ENCODE peak calls at places on chromosomes 12 and 14, in five cellular contexts. E is neural crest cell, X is esophagus squamous epithelium, P is MCF 10A, S is T-cell. V is an unnamed sample.

GRCh38 chr12:40225337-40225983 is 663 bp downstream of the LRRK2 start:
- DNase-seq in E (no peak), X (no peak), P (no peak), S (no peak), V (no peak)

GRCh38 chr14:70052990-70053389 is 135.8 kb downstream of the SLC8A3 start:
- DNase-seq in E (peak; percentile 61), X (no peak), P (peak; percentile 62), S (no peak), V (peak; percentile 28)

GRCh38 chr14:81388236-81388801 is 11.8 kb downstream of the STON2 start:
- DNase-seq in E (no peak), X (no peak), P (no peak), S (no peak), V (no peak)

GRCh38 chr12:34399631-34400422 is 377.5 kb downstream of the ALG10 start:
- DNase-seq in E (no peak), X (no peak), P (no peak), S (no peak), V (no peak)

GRCh38 chr12:99544457-99544856 is 103.1 kb upstream of the GARIN6 start:
- DNase-seq in E (no peak), X (no peak), P (no peak), S (no peak), V (no peak)

GRCh38 chr12:98896938-98897337 is 251.8 kb downstream of the APAF1 start:
- DNase-seq in E (peak; percentile 8), X (no peak), P (peak; percentile 13), S (no peak), V (peak; percentile 4)

GRCh38 chr12:117485984-117486839 is 124.8 kb upstream of the NOS1 start:
- DNase-seq in E (no peak), X (no peak), P (no peak), S (no peak), V (no peak)

GRCh38 chr14:32312010-32312331 is 17.1 kb upstream of the AKAP6 start:
- DNase-seq in E (no peak), X (no peak), P (no peak), S (no peak), V (no peak)

GRCh38 chr12:93979189-93979588 is 169.2 kb upstream of the PLXNC1 start:
- DNase-seq in E (no peak), X (no peak), P (peak; percentile 56), S (no peak), V (peak; percentile 38)

GRCh38 chr12:92597997-92598396 is 104.8 kb upstream of the PLEKHG7 start:
- DNase-seq in E (no peak), X (no peak), P (peak; percentile 46), S (no peak), V (peak; percentile 91)

GRCh38 chr12:2291182-2291832 is 238.5 kb downstream of the CACNA1C start:
- DNase-seq in E (peak; percentile 36), X (no peak), P (peak; percentile 60), S (no peak), V (no peak)

GRCh38 chr12:128486951-128487350 is 220.0 kb downstream of the TMEM132C start:
- DNase-seq in E (no peak), X (no peak), P (no peak), S (no peak), V (no peak)

GRCh38 chr12:126390969-126391566 is 1325.8 kb downstream of the AACS start:
- DNase-seq in E (no peak), X (no peak), P (peak; percentile 15), S (no peak), V (no peak)

GRCh38 chr14:97697772-97698171 is 900.6 kb downstream of the VRK1 start:
- DNase-seq in E (no peak), X (no peak), P (no peak), S (peak; percentile 22), V (no peak)

GRCh38 chr14:71680733-71681387 is 251.4 kb upstream of the RGS6 start:
- DNase-seq in E (no peak), X (no peak), P (no peak), S (no peak), V (no peak)

GRCh38 chr14:99023371-99023770 is 248.6 kb downstream of the BCL11B start:
- DNase-seq in E (no peak), X (no peak), P (no peak), S (no peak), V (no peak)

GRCh38 chr12:12870454-12870853 is 20.9 kb upstream of the GPRC5A start:
- DNase-seq in E (no peak), X (no peak), P (peak; percentile 58), S (no peak), V (peak; percentile 100)

GRCh38 chr12:3544296-3544965 is 53.4 kb downstream of the PRMT8 start:
- DNase-seq in E (no peak), X (no peak), P (no peak), S (no peak), V (no peak)

GRCh38 chr12:51028126-51028810 is 2.1 kb upstream of the SLC11A2 start:
- DNase-seq in E (peak; percentile 7), X (no peak), P (peak; percentile 87), S (no peak), V (peak; percentile 33)

GRCh38 chr12:14514154-14514842 is 53.4 kb downstream of the PLBD1 start:
- DNase-seq in E (no peak), X (no peak), P (peak; percentile 58), S (no peak), V (peak; percentile 21)

GRCh38 chr14:41636492-41637392 is 30.1 kb downstream of the LRFN5 start:
- DNase-seq in E (no peak), X (no peak), P (no peak), S (no peak), V (peak; percentile 47)

GRCh38 chr14:95504135-95505029 is 12.1 kb downstream of the SYNE3 start:
- DNase-seq in E (no peak), X (no peak), P (peak; percentile 56), S (no peak), V (peak; percentile 88)

GRCh38 chr12:95004610-95005009 is 1.1 kb upstream of the NDUFA12 start:
- DNase-seq in E (no peak), X (no peak), P (no peak), S (no peak), V (peak; percentile 24)

GRCh38 chr12:15278816-15279658 is 43.3 kb upstream of the PTPRO start:
- DNase-seq in E (no peak), X (no peak), P (peak; percentile 95), S (no peak), V (peak; percentile 3)

GRCh38 chr12:3745152-3745551 is 7.8 kb downstream of the CRACR2A start:
- DNase-seq in E (no peak), X (no peak), P (no peak), S (no peak), V (no peak)

GRCh38 chr12:115224031-115224430 is 540.1 kb upstream of the TBX3 start:
- DNase-seq in E (no peak), X (no peak), P (no peak), S (no peak), V (no peak)

GRCh38 chr14:22780105-22780679 is 13.7 kb downstream of the OXA1L start:
- DNase-seq in E (no peak), X (no peak), P (no peak), S (no peak), V (peak; percentile 35)

GRCh38 chr14:22981090-22982012 is 1.0 kb downstream of the AJUBA start:
- DNase-seq in E (peak; percentile 33), X (no peak), P (peak; percentile 34), S (peak; percentile 6), V (no peak)

GRCh38 chr12:50112456-50113218 is 601 bp downstream of the COX14 start:
- DNase-seq in E (no peak), X (no peak), P (no peak), S (no peak), V (no peak)

GRCh38 chr12:50786498-50787231 is 22.8 kb downstream of the ATF1 start:
- DNase-seq in E (no peak), X (no peak), P (peak; percentile 98), S (no peak), V (peak; percentile 97)

GRCh38 chr12:81274619-81275018 is 196.7 kb downstream of the ACSS3 start:
- DNase-seq in E (no peak), X (no peak), P (no peak), S (no peak), V (no peak)

GRCh38 chr12:107396991-107397390 is 288.6 kb upstream of the PWP1 start:
- DNase-seq in E (no peak), X (no peak), P (peak; percentile 50), S (no peak), V (no peak)

GRCh38 chr12:32115404-32116104 is 8.9 kb downstream of the BICD1 start:
- DNase-seq in E (no peak), X (no peak), P (peak; percentile 99), S (no peak), V (peak; percentile 100)

GRCh38 chr14:90093942-90094595 is 32.3 kb downstream of the KCNK13 start:
- DNase-seq in E (no peak), X (no peak), P (peak; percentile 44), S (no peak), V (no peak)

GRCh38 chr14:78997811-78998210 is 827.6 kb downstream of the NRXN3 start:
- DNase-seq in E (no peak), X (no peak), P (peak; percentile 28), S (no peak), V (peak; percentile 71)

GRCh38 chr12:77968021-77968420 is 137.3 kb downstream of the NAV3 start:
- DNase-seq in E (no peak), X (no peak), P (no peak), S (no peak), V (no peak)

GRCh38 chr12:127680516-127680915 is 586.5 kb upstream of the TMEM132C start:
- DNase-seq in E (no peak), X (no peak), P (peak; percentile 47), S (no peak), V (no peak)